ENCODE peak calls at places on chromosomes 3 and 15, in four cellular contexts. A is H9, S is IMR-90, J is mesendoderm. T is an unnamed sample.

GRCh38 chr3:126557761-126558160 is 971 bp downstream of the C3orf22 start:
- DNase-seq in J (peak), S (no peak), A (peak), T (no peak)

GRCh38 chr3:178901204-178901603 is 170.4 kb downstream of the ZMAT3 start:
- DNase-seq in J (no peak), A (no peak), S (no peak), T (no peak)

GRCh38 chr3:170813261-170813660 is 56.7 kb downstream of the RPL22L1 start:
- DNase-seq in S (no peak), J (no peak), A (no peak), T (no peak)

GRCh38 chr15:43270676-43271306 is 4.1 kb upstream of the TGM5 start:
- DNase-seq in J (no peak), S (no peak), A (no peak), T (no peak)

GRCh38 chr3:112333386-112334334 is 704 bp downstream of the CD200 start:
- DNase-seq in S (no peak), J (peak), A (peak), T (no peak)

GRCh38 chr3:13282986-13283876 is 136.9 kb downstream of the NUP210 start:
- DNase-seq in A (peak), S (no peak), J (peak), T (no peak)

GRCh38 chr15:82833283-82833682 is 23.9 kb downstream of the WHAMM start:
- DNase-seq in S (no peak), A (no peak), J (no peak), T (no peak)

GRCh38 chr3:102081587-102082289 is 232.4 kb downstream of the NFKBIZ start:
- DNase-seq in J (no peak), S (no peak), A (no peak), T (no peak)

GRCh38 chr15:95557226-95558046 is 773.1 kb upstream of the NR2F2 start:
- DNase-seq in A (no peak), J (peak), S (peak), T (no peak)

GRCh38 chr3:191334359-191334893 is 4.1 kb upstream of the UTS2B start:
- DNase-seq in S (no peak), A (no peak), J (no peak), T (no peak)

GRCh38 chr15:57377478-57377847 is 1.2 kb downstream of the CGNL1 start:
- DNase-seq in J (no peak), A (no peak), S (no peak), T (no peak)

GRCh38 chr15:69648775-69649735 is 196.4 kb downstream of the RPLP1 start:
- DNase-seq in J (peak), A (peak), S (no peak), T (peak)
- H3K56ac ChIP-seq in J (peak), A (no peak), S (no peak), T (no peak)

GRCh38 chr3:73568371-73568862 is 56.3 kb downstream of the PDZRN3 start:
- DNase-seq in A (no peak), S (no peak), J (no peak), T (no peak)
- H3K56ac ChIP-seq in A (no peak), S (no peak), J (no peak), T (no peak)

DNA sequence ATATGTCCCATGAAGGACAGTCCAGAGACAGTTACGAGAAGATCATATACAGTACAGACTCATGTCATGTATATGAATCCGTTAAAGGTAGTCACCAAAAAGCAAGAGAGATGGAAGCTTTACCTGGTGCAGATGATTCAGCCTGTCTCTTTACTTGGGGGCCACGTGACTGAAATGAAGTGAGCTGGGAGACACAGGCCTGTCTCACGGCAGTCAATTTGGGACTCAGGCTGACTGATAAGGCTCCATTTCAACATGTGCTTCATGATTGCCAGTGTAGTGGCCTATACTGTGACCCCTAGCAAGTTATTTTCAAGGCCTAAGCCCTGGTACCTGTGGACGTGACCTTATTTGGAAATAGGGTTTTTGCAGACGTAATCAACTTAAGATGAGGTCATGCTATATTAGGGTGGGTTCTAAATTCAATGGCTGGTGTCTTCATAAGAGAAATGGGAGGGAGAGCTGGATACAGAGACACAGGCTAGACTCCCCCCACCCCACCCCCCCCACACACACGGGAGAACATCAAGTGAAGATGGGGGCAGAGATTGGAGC is 3.0 kb upstream of the PROK2 start:
- DNase-seq in A (no peak), S (no peak), J (no peak), T (no peak)
- H3K56ac ChIP-seq in A (no peak), S (no peak), J (no peak), T (no peak)

GRCh38 chr3:82208002-82208710 is 446.7 kb upstream of the GBE1 start:
- DNase-seq in S (no peak), A (no peak), J (no peak), T (no peak)

GRCh38 chr3:82196645-82197044 is 435.2 kb upstream of the GBE1 start:
- DNase-seq in S (no peak), A (no peak), J (no peak), T (no peak)

GRCh38 chr3:82198009-82198408 is 436.6 kb upstream of the GBE1 start:
- DNase-seq in A (no peak), J (no peak), S (no peak), T (no peak)

GRCh38 chr3:82202254-82202653 is 440.8 kb upstream of the GBE1 start:
- DNase-seq in J (no peak), S (no peak), A (no peak), T (no peak)
- H3K56ac ChIP-seq in J (no peak), S (no peak), A (no peak), T (no peak)

GRCh38 chr15:41230345-41230649 is 260 bp downstream of the EXD1 start:
- DNase-seq in A (no peak), J (no peak), S (no peak), T (no peak)
- H3K56ac ChIP-seq in A (no peak), J (peak), S (no peak), T (no peak)

T was measured in H1.